ENCODE peak calls at places on chromosomes 13 and 19, in five cellular contexts. L, Q, G, T and K are unnamed samples.

GRCh38 chr13:52736891-52737290 is 2.7 kb downstream of the CNMD start:
- DNase-seq in T (no peak), Q (no peak), G (no peak), L (no peak), K (no peak)

GRCh38 chr13:41944635-41945401 is 16.1 kb downstream of the VWA8 start:
- DNase-seq in Q (no peak), L (no peak), T (no peak), G (no peak), K (no peak)

GRCh38 chr13:112795277-112795676 is 105.4 kb downstream of the ATP11A start:
- DNase-seq in L (no peak), T (no peak), G (no peak), Q (no peak), K (no peak)

GRCh38 chr13:33927315-33927714 is 109.4 kb downstream of the RFC3 start:
- DNase-seq in G (no peak), T (peak; percentile 64), L (no peak), Q (no peak), K (peak; percentile 20)

GRCh38 chr19:35673121-35673804 is 6.9 kb downstream of the UPK1A start:
- DNase-seq in G (peak; percentile 58), Q (no peak), L (no peak), T (peak; percentile 62), K (peak; percentile 60)

GRCh38 chr19:45637890-45638667 is 1.1 kb downstream of the EML2 start:
- DNase-seq in T (peak; percentile 48), G (no peak), L (no peak), Q (no peak), K (peak; percentile 78)

GRCh38 chr19:13302521-13303270 is 152.5 kb downstream of the IER2 start:
- DNase-seq in G (no peak), T (no peak), Q (no peak), L (no peak), K (no peak)

GRCh38 chr19:40013991-40014390 is 17.1 kb downstream of the ZNF546 start:
- DNase-seq in T (no peak), Q (no peak), L (no peak), G (no peak), K (no peak)

GRCh38 chr19:47755065-47755761 is 9.9 kb downstream of the NOP53 start:
- DNase-seq in T (no peak), L (no peak), G (no peak), Q (no peak), K (no peak)

GRCh38 chr13:65535360-65535759 is 1694.8 kb downstream of the PCDH9 start:
- DNase-seq in T (no peak), G (no peak), L (no peak), Q (no peak), K (no peak)

GRCh38 chr13:104011505-104012270 is 945.5 kb upstream of the SLC10A2 start:
- DNase-seq in G (no peak), Q (no peak), L (no peak), T (no peak), K (no peak)

GRCh38 chr19:17873661-17874422 is 2.1 kb downstream of the SLC5A5 start:
- DNase-seq in Q (no peak), G (peak; percentile 79), L (no peak), T (no peak), K (peak; percentile 27)

GRCh38 chr19:33502521-33502920 is 19.1 kb downstream of the PEPD start:
- DNase-seq in G (no peak), Q (no peak), L (no peak), T (no peak), K (no peak)

GRCh38 chr19:38673030-38673429 is 25.6 kb downstream of the ACTN4 start:
- DNase-seq in L (no peak), G (no peak), T (no peak), Q (no peak), K (no peak)

GRCh38 chr13:113609616-113610015 is 25.1 kb downstream of the TFDP1 start:
- DNase-seq in T (no peak), G (no peak), Q (no peak), L (no peak), K (no peak)

GRCh38 chr13:111344471-111345191 is 24.2 kb downstream of the TEX29 start:
- DNase-seq in T (peak; percentile 92), L (no peak), Q (no peak), G (no peak), K (peak; percentile 42)

GRCh38 chr19:43351998-43352746 is 1.3 kb upstream of the CD177 start:
- DNase-seq in L (no peak), G (no peak), T (no peak), Q (no peak), K (no peak)

GRCh38 chr19:48390188-48391099 is 907 bp downstream of the KDELR1 start:
- DNase-seq in G (peak; percentile 79), T (peak; percentile 49), L (no peak), Q (peak; percentile 21), K (no peak)

GRCh38 chr19:51820821-51821446 is 26.0 kb downstream of the FPR3 start:
- DNase-seq in T (no peak), L (no peak), Q (no peak), G (no peak), K (no peak)

GRCh38 chr19:10899171-10899653 is 27.9 kb downstream of the CARM1 start:
- DNase-seq in T (no peak), L (no peak), G (peak; percentile 87), Q (no peak), K (peak; percentile 59)

GRCh38 chr19:23822735-23823134 is 64.0 kb upstream of the ZNF681 start:
- DNase-seq in L (no peak), Q (no peak), G (no peak), T (no peak), K (peak; percentile 33)

GRCh38 chr13:37127706-37128241 is 22.3 kb upstream of the CSNK1A1L start:
- DNase-seq in L (no peak), G (no peak), Q (no peak), T (peak; percentile 94), K (peak; percentile 73)

DNA sequence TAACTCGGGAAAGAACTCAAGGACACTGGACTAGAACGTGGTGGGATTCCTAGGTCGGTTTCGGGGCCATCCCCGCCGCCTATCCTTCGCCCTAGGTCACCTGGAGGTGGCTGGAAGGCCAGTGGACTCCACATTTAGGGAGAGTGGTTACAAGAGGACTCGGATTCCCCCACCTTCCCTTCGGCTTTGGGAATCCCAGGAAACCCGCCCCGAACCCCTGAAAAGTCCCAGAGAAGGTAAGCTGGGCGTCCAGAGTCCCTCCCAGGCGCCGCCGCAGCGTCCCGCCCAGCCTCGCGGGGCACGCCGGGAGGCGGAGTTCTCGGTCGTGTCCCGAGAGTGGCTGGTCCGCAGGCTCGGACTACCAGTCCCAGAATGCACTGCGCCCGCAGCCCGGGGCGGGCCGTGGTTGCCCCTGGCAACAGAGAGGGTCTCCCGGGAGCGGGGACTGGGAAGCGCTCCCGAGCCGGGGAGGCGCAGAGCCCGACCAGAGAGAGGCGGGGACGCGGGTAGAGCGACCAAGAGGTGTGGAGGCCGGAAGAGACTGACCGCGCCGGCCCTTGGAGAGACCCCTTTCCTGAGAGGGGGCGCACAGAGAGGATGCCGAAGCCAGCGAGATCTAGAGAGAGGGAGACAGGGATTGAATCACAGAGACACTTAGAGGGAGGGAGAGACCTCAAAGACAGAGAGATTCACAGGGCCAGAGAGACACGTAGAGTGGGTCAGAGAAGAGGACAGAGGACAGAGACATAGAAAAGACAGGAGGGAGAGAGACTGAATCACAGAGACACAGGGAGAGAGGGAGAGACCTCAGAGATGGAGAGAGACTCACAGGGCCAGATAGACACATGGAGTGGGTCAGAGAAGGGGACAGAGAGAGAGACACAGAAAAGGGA is 2.6 kb upstream of the PRKCG start:
- DNase-seq in T (peak; percentile 83), Q (peak; percentile 87), L (peak; percentile 66), G (peak; percentile 93), K (peak; percentile 64)
- H3K4me3 ChIP-seq in T (peak overlapping the region; percentile 80), Q (peak overlapping the region; percentile 46), L (peak overlapping the region; percentile 61), G (peak overlapping the region; percentile 41), K (peak overlapping the region; percentile 40)

GRCh38 chr19:41910240-41910991 is 17.8 kb downstream of the ERFL start:
- DNase-seq in L (no peak), Q (no peak), T (no peak), G (no peak), K (no peak)
- H3K27me3 ChIP-seq in L (peaks cover 13% of the 10 kb centered on the region), Q (no peaks in the 10 kb centered on the region), T (peaks cover 42% of the 10 kb centered on the region), G (no peaks in the 10 kb centered on the region), K (peaks cover 32% of the 10 kb centered on the region)

GRCh38 chr19:56594446-56594782 is 688 bp upstream of the ZNF71 start:
- DNase-seq in Q (no peak), G (no peak), L (no peak), T (no peak), K (no peak)
- H3K4me3 ChIP-seq in Q (peak overlapping the region; percentile 96), G (peak overlapping the region; percentile 98), L (peak overlapping the region; percentile 98), T (peak overlapping the region; percentile 96), K (no peak overlapping the region)

GRCh38 chr13:40657961-40658360 is 8.5 kb downstream of the FOXO1 start:
- DNase-seq in L (no peak), T (no peak), G (no peak), Q (no peak), K (no peak)
- H3K27me3 ChIP-seq in L (no peaks in the 10 kb centered on the region), T (peaks cover 5% of the 10 kb centered on the region), G (no peaks in the 10 kb centered on the region), Q (no peaks in the 10 kb centered on the region), K (no peaks in the 10 kb centered on the region)